ENCODE peak calls at places on chromosomes 1 and 21, in five cellular contexts. M is HTR-8/SVneo, L is COR-L47, Z is heart right ventricle, F is mammary epithelial cell. Q is an unnamed sample.

GRCh38 chr1:246748867-246749266 is 24.7 kb downstream of the SCCPDH start:
- DNase-seq in M (peak), L (no peak), Z (no peak), F (peak), Q (no peak)

GRCh38 chr1:181061891-181062777 is 26.4 kb upstream of the IER5 start:
- DNase-seq in M (no peak), L (no peak), Z (peak), F (no peak), Q (no peak)

GRCh38 chr21:41615613-41616012 is 107.7 kb upstream of the TMPRSS2 start:
- DNase-seq in M (no peak), L (no peak), Z (no peak), F (peak), Q (no peak)

GRCh38 chr1:239951518-239952130 is 140.1 kb upstream of the FMN2 start:
- DNase-seq in M (peak), L (peak), Z (no peak), F (peak), Q (no peak)

GRCh38 chr21:29441651-29442050 is 142.9 kb downstream of the BACH1 start:
- DNase-seq in M (no peak), L (no peak), Z (no peak), F (no peak), Q (no peak)

GRCh38 chr1:20662110-20662475 is 924 bp upstream of the DDOST start:
- DNase-seq in M (no peak), L (no peak), Z (no peak), F (no peak), Q (no peak)

GRCh38 chr1:116986531-116987255 is 14.9 kb upstream of the CD101 start:
- DNase-seq in M (no peak), L (no peak), Z (no peak), F (no peak), Q (no peak)

GRCh38 chr1:228084325-228084724 is 1.8 kb downstream of the ARF1 start:
- DNase-seq in M (no peak), L (no peak), Z (no peak), F (peak), Q (no peak)

GRCh38 chr1:36322786-36323635 is 434 bp downstream of the EVA1B start:
- DNase-seq in M (peak), L (no peak), Z (peak), F (peak), Q (no peak)

GRCh38 chr1:227363825-227364224 is 45.5 kb upstream of the CDC42BPA start:
- DNase-seq in M (no peak), L (no peak), Z (no peak), F (no peak), Q (no peak)

GRCh38 chr1:54115520-54115919 is 37.3 kb downstream of the CDCP2 start:
- DNase-seq in M (no peak), L (no peak), Z (no peak), F (no peak), Q (no peak)